ENCODE peak calls at places on chromosomes 2 and 18, in nine cellular contexts. X is PC-3, Q is heart right ventricle, A is endothelial cell of umbilical vein, I is K562, F is breast epithelium, J is tibial nerve, P is uterus, T is prostate gland. K is an unnamed sample.

GRCh38 chr18:5879479-5879882 is 15.8 kb downstream of the TMEM200C start:
- DNase-seq in I (peak; percentile 26), J (no peak), T (no peak), X (peak; percentile 58), Q (no peak), F (no peak), P (no peak), A (peak; percentile 36), K (no peak)

GRCh38 chr2:200003444-200003843 is 48.1 kb downstream of the MAIP1 start:
- DNase-seq in F (no peak), J (no peak), P (no peak), Q (no peak), I (no peak), A (peak; percentile 75), T (no peak), X (peak; percentile 44), K (no peak)

GRCh38 chr18:76429262-76430126 is 65.5 kb downstream of the ZNF516 start:
- DNase-seq in T (no peak), Q (no peak), X (no peak), A (no peak), F (no peak), J (no peak), P (peak; percentile 15), I (no peak), K (no peak)

GRCh38 chr2:85936421-85937068 is 47.8 kb upstream of the ST3GAL5 start:
- DNase-seq in P (no peak), F (peak; percentile 14), T (no peak), J (no peak), Q (no peak), I (no peak), X (no peak), A (no peak), K (no peak)

GRCh38 chr2:156129227-156129626 is 203.3 kb downstream of the NR4A2 start:
- DNase-seq in F (no peak), Q (no peak), A (no peak), P (no peak), I (no peak), X (no peak), J (no peak), T (no peak), K (no peak)

GRCh38 chr2:9135804-9136558 is 70.6 kb upstream of the ASAP2 start:
- DNase-seq in J (no peak), X (no peak), A (no peak), Q (no peak), I (no peak), P (no peak), T (no peak), F (no peak), K (no peak)

GRCh38 chr2:226699321-226699720 is 100.3 kb downstream of the IRS1 start:
- DNase-seq in F (peak; percentile 29), P (peak; percentile 70), I (peak; percentile 16), J (peak; percentile 30), Q (peak; percentile 71), T (peak; percentile 22), X (no peak), A (no peak), K (no peak)

GRCh38 chr2:150938586-150938985 is 323.1 kb downstream of the RBM43 start:
- DNase-seq in I (no peak), X (peak; percentile 33), A (no peak), T (no peak), F (no peak), P (no peak), J (no peak), Q (no peak), K (no peak)

DNA sequence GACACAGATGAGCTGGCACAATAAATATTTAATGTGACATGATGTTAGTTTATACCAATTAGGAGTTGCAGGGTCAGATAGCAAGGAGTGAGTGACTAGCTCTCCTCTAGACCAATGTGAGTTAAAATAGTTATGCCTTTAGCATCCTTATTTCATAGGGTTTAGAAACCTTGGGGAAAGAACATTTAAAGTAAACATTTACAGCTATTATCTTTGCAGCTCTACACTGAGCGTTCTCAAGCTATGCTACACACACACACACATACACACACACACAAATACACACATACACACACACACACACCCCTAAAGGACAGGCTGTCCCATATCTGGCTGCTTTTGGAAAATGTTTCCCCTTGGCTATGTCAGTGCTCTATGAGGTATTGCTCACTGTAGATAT is 151.2 kb downstream of the TRIB2 start:
- DNase-seq in Q (no peak), I (no peak), J (no peak), F (no peak), T (no peak), P (no peak), A (no peak), X (no peak), K (no peak)
- H3K9me3 ChIP-seq in Q (no peaks in the 10 kb centered on the region), I (peaks cover 2% of the 10 kb centered on the region), J (peaks cover 9% of the 10 kb centered on the region), F (no peaks in the 10 kb centered on the region), T (no peaks in the 10 kb centered on the region), P (no peaks in the 10 kb centered on the region), A (no peaks in the 10 kb centered on the region), X (peaks cover 14% of the 10 kb centered on the region), K (peaks cover 4% of the 10 kb centered on the region)

GRCh38 chr18:25875574-25875973 is 214.8 kb downstream of the SS18 start:
- DNase-seq in F (no peak), J (no peak), I (no peak), X (no peak), A (no peak), T (no peak), Q (no peak), P (no peak), K (no peak)
- H3K9me3 ChIP-seq in F (no peaks in the 10 kb centered on the region), J (peaks cover 5% of the 10 kb centered on the region), I (no peaks in the 10 kb centered on the region), X (no peaks in the 10 kb centered on the region), A (no peaks in the 10 kb centered on the region), T (no peaks in the 10 kb centered on the region), Q (no peaks in the 10 kb centered on the region), P (no peaks in the 10 kb centered on the region), K (no peaks in the 10 kb centered on the region)

DNA sequence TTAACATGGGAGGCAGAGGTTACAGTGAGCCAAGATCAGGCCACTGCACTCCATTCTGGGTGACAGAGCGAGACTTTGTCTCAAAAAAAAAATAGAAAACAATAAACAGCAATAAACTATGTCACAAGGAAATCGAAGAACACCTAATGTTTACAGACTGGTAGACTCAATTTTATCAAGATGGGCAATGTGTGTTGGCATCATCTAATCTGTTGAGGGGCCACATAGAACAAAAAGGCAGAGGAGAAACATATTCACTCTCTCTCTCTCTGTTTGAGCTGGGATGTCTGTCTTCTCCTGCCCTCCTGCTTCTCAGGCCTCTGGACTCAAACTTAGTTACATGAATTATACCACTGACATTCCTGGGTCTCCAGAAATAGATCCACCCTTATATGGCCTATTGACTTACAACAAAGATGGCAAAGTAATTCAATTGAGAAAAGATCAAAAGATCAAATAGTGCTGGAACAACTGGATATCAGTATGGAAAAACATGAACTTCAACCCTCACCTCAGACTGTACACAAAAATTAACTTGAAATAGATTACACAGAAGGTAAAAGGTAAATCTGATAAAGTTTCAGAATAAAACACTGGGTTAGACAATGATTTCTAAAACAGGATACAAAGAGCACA is 703.8 kb upstream of the CRIM1 start:
- DNase-seq in P (no peak), X (no peak), A (no peak), Q (no peak), J (no peak), F (no peak), I (no peak), T (no peak), K (no peak)
- H3K9me3 ChIP-seq in P (no peaks in the 10 kb centered on the region), X (no peaks in the 10 kb centered on the region), A (no peaks in the 10 kb centered on the region), Q (no peaks in the 10 kb centered on the region), J (peaks cover 4% of the 10 kb centered on the region), F (no peaks in the 10 kb centered on the region), I (no peaks in the 10 kb centered on the region), T (no peaks in the 10 kb centered on the region), K (no peaks in the 10 kb centered on the region)

GRCh38 chr2:89820248-89820647 is 1128.8 kb downstream of the RPIA start:
- DNase-seq in T (no peak), F (no peak), J (no peak), P (no peak), Q (no peak), X (no peak), A (no peak), I (no peak), K (no peak)

GRCh38 chr2:89818873-89819272 is 1127.4 kb downstream of the RPIA start:
- DNase-seq in T (no peak), J (no peak), F (no peak), A (no peak), Q (no peak), P (no peak), X (no peak), I (no peak), K (no peak)

GRCh38 chr2:89823556-89823955 is 1132.1 kb downstream of the RPIA start:
- DNase-seq in Q (no peak), X (no peak), J (no peak), A (no peak), F (no peak), I (no peak), T (no peak), P (no peak), K (no peak)

GRCh38 chr2:89821455-89821945 is 1130.0 kb downstream of the RPIA start:
- DNase-seq in P (no peak), Q (no peak), J (no peak), T (no peak), X (no peak), A (no peak), I (no peak), F (no peak), K (no peak)

DNA sequence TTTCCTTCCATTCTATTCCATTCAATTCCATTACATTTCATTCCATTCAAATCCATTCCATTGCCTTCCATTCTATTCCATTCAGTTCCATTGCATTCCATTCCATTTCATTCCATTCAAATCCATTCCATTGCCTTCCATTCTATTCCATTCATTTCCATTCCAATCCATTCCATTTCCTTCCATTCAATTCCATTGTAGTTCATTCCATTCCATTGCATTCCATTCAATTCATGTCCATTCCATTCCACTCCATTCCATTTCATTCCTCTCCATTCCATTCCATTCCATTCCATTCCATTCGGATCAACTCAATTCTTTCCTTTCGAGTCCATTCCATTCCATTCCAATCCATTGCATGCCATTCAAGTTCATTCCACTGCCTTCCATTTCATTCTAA is 1128.3 kb downstream of the RPIA start:
- DNase-seq in A (no peak), Q (no peak), P (no peak), J (no peak), T (no peak), F (no peak), I (no peak), X (no peak), K (no peak)
- H3K9me3 ChIP-seq in A (peaks cover 52% of the 10 kb centered on the region), Q (peaks cover 46% of the 10 kb centered on the region), P (no peaks in the 10 kb centered on the region), J (peaks cover 91% of the 10 kb centered on the region), T (no peaks in the 10 kb centered on the region), F (no peaks in the 10 kb centered on the region), I (peaks cover 11% of the 10 kb centered on the region), X (peaks cover 85% of the 10 kb centered on the region), K (peaks cover 7% of the 10 kb centered on the region)

DNA sequence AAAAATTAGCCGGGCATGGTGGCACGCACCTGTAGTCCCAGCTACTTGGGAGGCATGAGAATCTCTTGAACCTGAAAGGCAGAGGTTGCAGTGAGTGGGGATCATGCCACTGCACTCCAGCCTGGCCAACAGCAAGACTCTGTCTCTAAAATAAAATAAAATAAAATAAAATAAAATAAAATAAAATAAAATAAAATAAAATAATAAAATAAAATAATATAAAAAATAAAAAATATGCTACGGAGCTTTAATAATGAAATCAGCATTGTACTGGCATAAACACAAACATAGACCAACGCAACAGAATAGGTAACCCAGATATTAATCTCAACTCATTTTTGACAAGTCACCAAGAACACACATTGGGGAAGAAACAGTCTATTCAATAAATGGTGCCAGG is 973.4 kb upstream of the SOX11 start:
- DNase-seq in I (no peak), A (no peak), P (no peak), T (no peak), J (no peak), F (no peak), Q (no peak), X (no peak), K (no peak)
- H3K9me3 ChIP-seq in I (peaks cover 2% of the 10 kb centered on the region), A (no peaks in the 10 kb centered on the region), P (no peaks in the 10 kb centered on the region), T (no peaks in the 10 kb centered on the region), J (peaks cover 32% of the 10 kb centered on the region), F (peaks cover 11% of the 10 kb centered on the region), Q (no peaks in the 10 kb centered on the region), X (peaks cover 3% of the 10 kb centered on the region), K (no peaks in the 10 kb centered on the region)

K was measured in ascending aorta.